ENCODE peak calls at places on chromosomes 11 and 22, in six cellular contexts. K is IMR-90, M is mesenchymal stem cell, W is neuronal stem cell, E is H9, Z is trophoblast cell. D is an unnamed sample.

GRCh38 chr11:85855341-85855656 is at the start of gene CCDC83:
- DNase-seq in E (no peak), K (no peak), M (no peak), W (no peak), Z (peak), D (no peak)

GRCh38 chr11:29018631-29019030 is 910.4 kb downstream of the METTL15 start:
- DNase-seq in E (no peak), Z (peak), W (no peak), K (peak), M (peak), D (no peak)

GRCh38 chr11:123690490-123690889 is 36.1 kb upstream of the SCN3B start:
- DNase-seq in M (no peak), E (no peak), Z (peak), K (peak), W (no peak), D (no peak)

GRCh38 chr11:8838248-8838647 is 72.7 kb upstream of the AKIP1 start:
- DNase-seq in Z (no peak), E (no peak), K (peak), W (no peak), M (peak), D (no peak)

GRCh38 chr22:34000879-34001526 is 80.7 kb upstream of the LARGE1 start:
- DNase-seq in W (no peak), K (no peak), E (no peak), M (no peak), Z (no peak), D (no peak)

GRCh38 chr11:6248248-6248647 is 9.4 kb downstream of the CNGA4 start:
- DNase-seq in Z (peak), E (no peak), K (peak), M (peak), W (no peak), D (no peak)

GRCh38 chr22:39942433-39943213 is 17.6 kb upstream of the TMA7B start:
- DNase-seq in E (no peak), K (no peak), M (no peak), Z (no peak), W (no peak), D (no peak)

GRCh38 chr11:109739374-109739773 is 317.4 kb downstream of the C11orf87 start:
- DNase-seq in K (no peak), Z (no peak), W (no peak), M (no peak), E (no peak), D (no peak)

GRCh38 chr22:46514592-46515207 is 22.7 kb downstream of the CELSR1 start:
- DNase-seq in E (no peak), M (peak), W (no peak), Z (no peak), K (peak), D (no peak)

GRCh38 chr22:46517255-46517761 is 20.1 kb downstream of the CELSR1 start:
- DNase-seq in K (no peak), E (no peak), W (no peak), M (no peak), Z (no peak), D (no peak)

GRCh38 chr22:46513908-46514550 is 23.4 kb downstream of the CELSR1 start:
- DNase-seq in W (no peak), Z (no peak), M (no peak), K (no peak), E (no peak), D (no peak)

GRCh38 chr22:46516638-46517037 is 20.8 kb downstream of the CELSR1 start:
- DNase-seq in E (no peak), W (no peak), M (no peak), K (no peak), Z (no peak), D (no peak)

DNA sequence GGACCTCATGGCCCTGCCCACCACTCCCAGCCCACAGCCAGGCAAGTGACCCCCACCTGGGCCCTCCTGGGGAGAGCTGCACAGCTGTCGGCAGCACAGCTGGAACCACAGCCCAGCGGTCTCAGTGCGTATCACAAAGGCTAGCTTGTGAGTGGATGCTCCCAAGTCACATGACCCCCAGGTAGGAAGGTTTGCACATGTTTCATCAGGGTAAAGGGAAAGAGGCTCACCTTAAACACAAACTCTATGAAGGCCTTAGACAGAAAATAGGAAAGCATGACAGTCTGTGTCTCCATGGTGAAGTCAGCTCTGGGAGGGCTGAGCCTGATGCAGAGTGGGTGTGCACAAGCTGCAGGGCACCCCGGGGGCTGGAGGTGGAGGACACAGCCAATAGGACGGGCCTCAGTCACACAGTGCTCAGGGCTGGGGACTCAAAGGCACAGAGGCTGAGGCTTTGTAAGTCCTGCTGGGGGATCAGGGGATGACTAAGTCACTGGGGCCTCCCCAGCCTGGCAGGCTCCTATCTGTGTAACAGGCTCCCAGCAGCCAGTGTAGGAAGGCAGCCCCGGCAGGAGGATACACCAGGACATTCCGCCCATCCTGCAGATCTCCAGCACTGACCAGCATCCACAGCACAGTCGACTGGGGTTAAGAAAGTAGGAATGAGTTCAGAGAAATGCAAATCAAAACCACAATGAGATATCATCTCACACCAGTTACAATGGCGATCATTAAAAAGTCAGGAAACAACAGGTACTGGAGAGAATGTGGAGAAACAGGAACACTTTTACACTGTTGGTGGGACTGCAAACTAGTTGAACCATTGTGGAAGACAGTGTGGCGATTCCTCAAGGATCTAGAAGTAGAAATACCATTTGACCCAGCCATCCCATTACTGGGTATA is 22.0 kb downstream of the CELSR1 start:
- DNase-seq in Z (no peak), M (peak), E (no peak), K (peak), W (no peak), D (no peak)
- H3K9ac ChIP-seq in Z (no peak), M (peak), E (no peak), K (no peak), W (peak), D (no peak)

DNA sequence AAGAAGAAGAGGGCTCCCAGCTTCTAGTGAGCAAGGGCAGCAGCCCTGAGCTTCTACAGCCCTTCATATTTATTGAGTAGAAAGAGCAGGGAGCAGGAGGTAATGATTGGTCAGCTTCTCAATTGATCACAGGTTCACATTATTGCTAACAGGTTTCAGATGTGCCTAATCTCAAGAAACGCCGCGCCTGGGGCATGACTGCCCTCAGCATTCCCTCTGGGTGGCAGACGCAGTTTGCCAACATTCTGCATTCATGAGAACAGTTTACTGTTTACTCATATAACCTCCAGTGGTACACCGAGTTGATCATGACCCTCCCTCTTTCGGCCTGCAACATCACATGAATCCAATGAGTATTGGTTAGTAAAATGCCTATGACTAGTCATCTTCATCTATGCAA is 4.7 kb upstream of the ZNF74 start:
- DNase-seq in W (no peak), K (no peak), Z (no peak), M (no peak), E (peak), D (no peak)
- H3K14ac ChIP-seq in W (no peak), K (no peak), Z (no peak), M (no peak), E (no peak), D (no peak)

DNA sequence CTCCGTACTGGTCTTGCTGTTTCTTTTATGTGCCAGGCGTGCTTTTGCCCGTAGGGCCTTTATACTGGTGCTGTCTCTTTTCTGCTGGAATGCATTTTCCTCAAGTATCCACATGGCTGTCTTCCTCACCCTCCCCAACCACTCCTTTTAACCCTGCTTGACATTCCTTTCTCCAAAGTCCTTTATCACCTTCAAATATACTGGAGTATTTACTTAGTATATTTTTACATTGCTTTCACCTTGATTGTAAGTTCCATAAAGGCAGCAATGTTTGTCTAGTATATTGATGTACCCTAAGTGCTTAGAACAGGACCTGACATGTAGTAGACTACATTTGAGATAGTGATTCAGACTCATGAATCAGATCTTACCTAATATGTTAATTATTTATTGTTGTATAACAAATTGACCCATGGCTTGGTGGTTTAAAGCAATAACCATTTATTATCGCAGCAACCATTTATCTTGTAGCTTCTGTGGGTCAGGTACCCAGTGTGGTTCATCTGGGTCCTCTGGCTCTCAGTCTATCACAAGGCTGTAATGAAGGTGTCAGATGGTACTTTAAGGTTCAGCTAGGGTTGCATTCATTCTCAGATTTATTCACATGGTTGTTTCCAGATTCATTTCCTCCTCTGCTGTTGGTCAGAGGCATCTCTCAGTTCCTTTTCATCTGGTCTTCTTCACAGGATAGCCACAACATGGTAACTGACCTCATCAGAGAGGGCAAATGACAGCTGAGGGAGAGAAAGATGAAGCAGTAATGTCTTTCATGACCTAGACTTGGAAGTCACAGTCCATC is 34.2 kb downstream of the DDX10 start:
- DNase-seq in E (no peak), M (no peak), Z (no peak), W (no peak), K (no peak), D (no peak)
- H3K9ac ChIP-seq in E (no peak), M (peak), Z (no peak), W (no peak), K (no peak), D (no peak)

DNA sequence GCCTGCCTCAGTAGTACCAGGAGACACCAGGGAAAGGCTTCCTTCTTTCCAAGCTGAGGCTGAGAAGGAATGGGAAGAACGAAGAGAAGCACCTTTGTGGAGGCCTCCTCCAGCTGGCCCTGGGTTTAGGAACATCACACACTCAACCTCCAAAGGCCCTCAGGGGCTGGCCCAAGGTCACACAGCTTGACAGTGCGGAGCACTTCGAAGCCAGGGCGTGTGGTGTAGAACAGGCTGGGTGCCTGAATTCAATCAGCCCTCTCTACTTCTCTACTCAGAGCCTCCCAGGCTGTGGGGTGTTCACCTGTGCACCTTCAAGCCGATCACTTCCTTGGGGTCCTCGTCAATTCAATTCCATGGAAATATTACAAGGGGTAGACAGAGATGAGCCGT is 719 bp upstream of the CSDC2 start:
- DNase-seq in Z (no peak), M (no peak), K (no peak), E (no peak), W (no peak), D (no peak)
- H3K14ac ChIP-seq in Z (peak), M (no peak), K (peak), E (no peak), W (no peak), D (no peak)

GRCh38 chr11:20933086-20933485 is 263.7 kb downstream of the NELL1 start:
- DNase-seq in K (no peak), W (no peak), E (no peak), M (no peak), Z (no peak), D (no peak)
- H3K9ac ChIP-seq in K (no peak), W (no peak), E (no peak), M (no peak), Z (no peak), D (no peak)

DNA sequence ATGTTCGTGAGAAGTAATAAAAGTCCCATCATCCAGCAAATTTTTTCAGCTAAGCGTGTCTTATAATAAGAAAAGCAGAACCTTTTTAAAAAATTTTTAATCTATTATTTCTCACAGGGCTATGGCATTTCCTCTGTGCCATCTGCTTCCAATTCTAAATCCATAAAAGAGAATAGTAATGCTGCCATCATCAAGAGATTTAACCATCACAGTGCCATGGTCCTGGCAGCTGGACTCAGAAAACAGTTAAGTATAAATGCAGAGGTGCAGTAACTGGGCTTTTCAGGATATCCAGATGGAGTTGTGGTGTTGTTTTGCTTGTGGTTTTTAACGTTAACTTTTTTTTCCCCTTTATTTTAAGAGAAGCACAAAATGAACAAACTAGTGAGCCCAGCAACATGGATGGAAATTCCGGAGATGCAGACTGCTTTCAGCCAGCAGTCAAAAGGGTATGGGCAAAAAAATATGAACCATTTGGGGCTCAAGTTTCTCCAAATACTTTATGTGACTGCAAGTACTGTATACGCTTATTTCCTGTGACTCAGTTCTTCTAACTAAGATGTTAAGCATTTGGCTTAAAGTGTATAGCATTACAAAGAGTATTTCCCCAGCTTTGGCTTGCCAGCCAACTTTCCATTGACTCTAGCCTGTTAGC is 25.2 kb downstream of the GTF2H1 start:
- DNase-seq in M (peak), E (no peak), K (peak), W (no peak), Z (no peak), D (no peak)
- H3K14ac ChIP-seq in M (no peak), E (no peak), K (peak), W (no peak), Z (no peak), D (no peak)

GRCh38 chr22:32804036-32804435 is 2.5 kb downstream of the TIMP3 start:
- DNase-seq in M (no peak), E (no peak), W (no peak), K (peak), Z (peak), D (no peak)
- H3K9ac ChIP-seq in M (peak), E (no peak), W (no peak), K (peak), Z (no peak), D (no peak)

DNA sequence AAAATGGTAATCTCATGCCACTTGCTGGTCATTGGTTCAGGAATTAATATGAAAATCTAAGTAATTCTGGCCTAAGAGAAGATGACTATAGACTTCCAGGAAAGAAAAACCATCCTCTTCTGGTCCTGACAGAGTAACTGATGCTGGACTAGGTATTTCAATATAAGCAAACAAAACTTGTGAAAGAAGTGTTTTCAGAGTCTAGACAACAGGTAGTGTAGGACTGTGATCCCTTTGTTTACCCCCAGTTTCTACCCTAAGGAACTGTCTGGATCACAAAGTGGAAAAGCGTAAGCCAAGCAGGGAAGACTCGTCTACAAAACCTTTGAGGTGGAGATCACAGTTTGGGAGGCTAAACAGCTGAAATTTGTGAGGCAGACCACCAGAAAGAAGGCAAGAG is 30.4 kb upstream of the ARL14EP start:
- DNase-seq in W (no peak), M (no peak), Z (no peak), K (no peak), E (no peak), D (no peak)
- H3K14ac ChIP-seq in W (no peak), M (no peak), Z (no peak), K (no peak), E (no peak), D (no peak)